ENCODE peak calls at places on chromosome 11, in six cellular contexts. A is PC-3; I is HL-60; L is HFFc6; O is CD4-positive, alpha-beta T cell; J is fibroblast of lung. M is an unnamed sample.

GRCh38 chr11:17371614-17372013 is 16.8 kb downstream of the KCNJ11 start:
- DNase-seq in A (no peak), L (peak; percentile 37), I (no peak), J (peak; percentile 67), O (no peak), M (no peak)

GRCh38 chr11:18384157-18384641 is 10.2 kb upstream of the LDHA start:
- DNase-seq in A (peak; percentile 87), I (no peak), O (no peak), L (peak; percentile 85), J (peak; percentile 83), M (no peak)

GRCh38 chr11:61603667-61604066 is 22.8 kb upstream of the SYT7 start:
- DNase-seq in L (no peak), O (no peak), I (no peak), A (no peak), J (no peak), M (no peak)

GRCh38 chr11:68142028-68142412 is 20.8 kb upstream of the CHKA start:
- DNase-seq in L (no peak), I (no peak), O (peak; percentile 13), A (peak; percentile 61), J (no peak), M (no peak)

GRCh38 chr11:19576903-19577302 is 135.7 kb upstream of the NAV2 start:
- DNase-seq in L (no peak), O (no peak), J (no peak), I (no peak), A (no peak), M (no peak)

GRCh38 chr11:96357794-96358193 is 14.8 kb upstream of the MAML2 start:
- DNase-seq in A (no peak), J (no peak), I (no peak), O (no peak), L (no peak), M (no peak)

GRCh38 chr11:107017433-107018227 is 646 bp downstream of the GUCY1A2 start:
- DNase-seq in O (no peak), I (no peak), L (no peak), J (peak; percentile 44), A (peak; percentile 21), M (peak; percentile 36)

GRCh38 chr11:57982763-57983162 is 40.9 kb upstream of the OR9Q1 start:
- DNase-seq in L (no peak), I (no peak), O (no peak), A (no peak), J (no peak), M (no peak)

GRCh38 chr11:113132001-113132400 is 170.8 kb downstream of the NCAM1 start:
- DNase-seq in O (no peak), J (no peak), A (no peak), I (no peak), L (no peak), M (no peak)

GRCh38 chr11:68145120-68145866 is 24.1 kb upstream of the CHKA start:
- DNase-seq in L (no peak), A (peak; percentile 65), J (no peak), O (no peak), I (no peak), M (no peak)

GRCh38 chr11:65432686-65433582 is 10.3 kb downstream of the NEAT1 start:
- DNase-seq in L (no peak), O (no peak), A (peak; percentile 62), J (peak; percentile 68), I (peak; percentile 41), M (no peak)

GRCh38 chr11:119751281-119752060 is 22.5 kb upstream of the NECTIN1 start:
- DNase-seq in A (no peak), J (no peak), L (no peak), I (no peak), O (no peak), M (no peak)

GRCh38 chr11:122271747-122272146 is 155.7 kb upstream of the BLID start:
- DNase-seq in I (no peak), J (no peak), L (no peak), O (no peak), A (no peak), M (no peak)

GRCh38 chr11:11243790-11244469 is 109.1 kb downstream of the CSNK2A3 start:
- DNase-seq in A (no peak), O (peak; percentile 16), J (no peak), L (peak; percentile 33), I (no peak), M (peak; percentile 43)

GRCh38 chr11:103406357-103406756 is 297.1 kb downstream of the DYNC2H1 start:
- DNase-seq in J (no peak), O (no peak), A (no peak), I (no peak), L (no peak), M (no peak)

GRCh38 chr11:62669420-62670161 is 1.9 kb upstream of the UQCC3 start:
- DNase-seq in J (no peak), O (no peak), L (no peak), A (peak; percentile 42), I (no peak), M (no peak)

GRCh38 chr11:46383974-46384701 is 2.7 kb downstream of the MDK start:
- DNase-seq in L (no peak), J (no peak), A (peak; percentile 19), I (no peak), O (no peak), M (no peak)
- TF ChIP-seq CTCF in L (no peak), J (no peak), A (no peak), I (no peak), O (no peak), M (no peak)

GRCh38 chr11:14232652-14233051 is 126.3 kb downstream of the RRAS2 start:
- DNase-seq in J (no peak), L (no peak), I (no peak), O (no peak), A (peak; percentile 14), M (no peak)
- TF ChIP-seq CTCF in J (peak; percentile 27), L (peak; percentile 47), I (no peak), O (no peak), A (peak; percentile 62), M (no peak)

DNA sequence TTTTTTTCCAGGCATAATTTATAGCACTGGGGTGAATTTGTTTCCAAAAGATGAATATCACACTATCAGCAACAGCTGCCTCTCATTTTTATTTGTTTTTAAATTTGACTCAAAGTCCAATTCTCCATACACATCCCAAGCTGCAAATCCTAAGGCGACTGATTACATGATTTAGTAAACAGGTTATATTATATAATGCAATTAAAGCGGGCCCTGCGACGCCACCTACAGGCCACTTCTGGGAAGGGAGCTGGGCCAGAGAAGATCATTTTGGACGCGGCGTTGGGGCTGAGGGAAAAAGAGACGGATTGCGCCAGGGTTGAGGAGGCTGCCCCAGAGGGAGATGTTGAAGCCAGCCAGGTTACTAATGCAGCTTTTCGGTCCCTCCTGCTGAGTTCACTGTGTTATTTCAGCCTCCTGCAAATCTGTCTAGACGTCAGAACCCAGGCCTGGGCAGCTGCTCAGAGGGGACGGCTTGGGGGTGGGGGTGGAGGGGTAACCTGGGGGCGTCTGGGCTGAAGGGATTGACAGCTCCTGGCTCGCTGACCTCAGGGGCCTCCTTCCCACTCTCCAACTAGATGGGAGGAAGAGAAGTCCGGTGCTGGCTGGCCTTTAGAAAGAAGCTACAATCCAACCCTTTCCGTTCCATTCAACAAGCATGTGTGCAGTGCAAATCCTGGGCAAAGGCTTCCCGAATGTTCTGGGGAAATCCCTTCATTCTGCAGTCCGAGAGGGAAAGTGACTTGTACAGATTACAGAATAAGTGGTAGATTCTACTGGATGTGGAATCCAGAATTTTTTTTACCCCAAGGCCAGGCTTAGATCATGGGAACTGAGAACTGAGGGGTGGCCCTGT is 150.1 kb downstream of the FEZ1 start:
- DNase-seq in L (peak; percentile 13), A (peak; percentile 74), J (peak; percentile 79), I (no peak), O (peak; percentile 32), M (peak; percentile 42)
- TF ChIP-seq CTCF in L (peak; percentile 94), A (peak; percentile 96), J (peak; percentile 93), I (peak; percentile 52), O (peak; percentile 58), M (peak; percentile 90)

DNA sequence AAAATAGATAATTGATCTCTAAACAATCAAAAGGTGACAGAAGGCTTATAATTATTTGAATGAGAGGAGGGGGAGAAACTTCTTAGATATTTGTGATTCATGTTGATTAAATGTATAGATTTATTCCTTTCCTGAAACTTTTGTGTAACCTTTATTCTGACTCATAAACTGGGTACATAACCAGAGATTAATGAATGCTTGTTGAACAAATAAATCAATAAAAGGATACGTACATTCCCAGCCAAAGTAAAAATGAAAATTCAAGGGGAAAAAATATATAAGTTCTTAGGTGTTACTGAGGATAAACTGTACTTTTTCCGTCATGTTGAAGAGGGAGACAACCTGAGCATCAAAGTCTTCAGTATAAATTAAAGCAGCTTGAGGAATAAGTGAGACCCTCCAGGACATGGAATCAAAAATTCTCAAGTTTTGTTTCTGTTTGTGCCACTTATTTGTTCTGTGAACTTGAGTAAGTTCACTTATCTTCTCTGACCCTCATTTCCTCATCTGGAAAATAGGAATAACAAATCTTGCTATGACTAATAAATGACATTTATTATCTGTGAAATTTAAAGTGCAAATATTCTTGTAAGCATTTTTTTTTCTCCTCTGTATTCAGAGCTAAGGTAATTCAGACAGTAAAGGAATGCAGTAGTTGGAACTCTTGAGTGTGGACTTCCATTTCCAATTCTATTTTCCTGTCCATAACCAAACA is 195.4 kb downstream of the METTL15 start:
- DNase-seq in J (no peak), I (no peak), A (peak; percentile 50), L (no peak), O (no peak), M (no peak)
- TF ChIP-seq CTCF in J (no peak), I (no peak), A (no peak), L (no peak), O (no peak), M (no peak)

GRCh38 chr11:94322501-94322900 is 18.1 kb downstream of the IZUMO1R start:
- DNase-seq in I (no peak), O (no peak), J (no peak), L (no peak), A (no peak), M (no peak)

GRCh38 chr11:94326947-94327346 is 22.6 kb downstream of the IZUMO1R start:
- DNase-seq in A (no peak), J (no peak), L (no peak), O (no peak), I (no peak), M (no peak)

GRCh38 chr11:94329501-94329900 is 25.1 kb downstream of the IZUMO1R start:
- DNase-seq in L (no peak), O (no peak), I (no peak), A (no peak), J (no peak), M (no peak)

GRCh38 chr11:94328587-94329080 is 24.3 kb downstream of the IZUMO1R start:
- DNase-seq in I (no peak), O (no peak), L (no peak), J (no peak), A (no peak), M (no peak)

DNA sequence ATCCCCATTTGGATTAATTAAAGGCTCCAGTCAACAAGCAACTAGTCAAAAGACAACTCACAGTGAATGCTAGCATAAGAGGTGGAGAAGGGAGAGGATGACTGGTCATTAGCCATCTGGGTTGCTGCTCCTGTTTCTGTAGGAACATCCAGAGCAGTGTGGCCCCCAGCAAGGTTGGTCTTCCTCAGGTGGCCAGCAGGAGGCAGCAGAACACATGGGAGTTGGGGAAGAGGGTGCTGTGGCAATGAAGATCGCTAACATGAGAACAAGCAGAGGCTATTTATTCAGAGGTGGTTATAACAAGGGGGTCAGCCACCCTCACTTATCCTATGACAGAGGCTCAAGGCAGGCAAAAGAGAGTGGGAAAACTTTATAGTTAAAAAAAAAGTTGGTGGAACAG is 21.3 kb downstream of the IZUMO1R start:
- DNase-seq in L (peak; percentile 41), O (peak; percentile 19), A (peak; percentile 75), J (no peak), I (no peak), M (no peak)
- TF ChIP-seq CTCF in L (peak; percentile 85), O (peak; percentile 20), A (peak; percentile 78), J (peak; percentile 34), I (peak; percentile 62), M (peak; percentile 25)

GRCh38 chr11:45847908-45848316 is 637 bp downstream of the CRY2 start:
- DNase-seq in A (peak; percentile 35), L (peak; percentile 39), O (peak; percentile 30), I (peak; percentile 25), J (peak; percentile 60), M (no peak)
- TF ChIP-seq CTCF in A (no peak), L (peak; percentile 61), O (no peak), I (no peak), J (peak; percentile 30), M (no peak)

M was measured in mesothelial cell of epicardium.